ENCODE peak calls at places on chromosomes 12 and 14, in nine cellular contexts. One of them, this sample, is unnamed.
A peak's percentile ranks its signal among the peaks of the same experiment; 100 is the strongest.

GRCh38 chr14:20492486-20492885 is 12.9 kb upstream of the RNASE10 start:
- DNase-seq in tibial nerve: no peak
- DNase-seq in heart right ventricle: no peak
- DNase-seq in BE2C: no peak
- DNase-seq in Panc1: no peak
- DNase-seq in hepatocyte: no peak
- DNase-seq in mucosa of descending colon: no peak
- DNase-seq in thyroid gland: no peak
- DNase-seq in kidney epithelial cell: no peak
- DNase-seq in this sample: no peak

GRCh38 chr14:88168498-88169165 is 154.4 kb downstream of the KCNK10 start:
- DNase-seq in tibial nerve: no peak
- DNase-seq in heart right ventricle: no peak
- DNase-seq in BE2C: peak; percentile 34
- DNase-seq in Panc1: peak; percentile 20
- DNase-seq in hepatocyte: peak; percentile 44
- DNase-seq in mucosa of descending colon: peak; percentile 69
- DNase-seq in thyroid gland: peak; percentile 16
- DNase-seq in kidney epithelial cell: no peak
- DNase-seq in this sample: peak; percentile 61

GRCh38 chr14:31243860-31244259 is 36.3 kb upstream of the HECTD1 start:
- DNase-seq in tibial nerve: no peak
- DNase-seq in heart right ventricle: no peak
- DNase-seq in BE2C: no peak
- DNase-seq in Panc1: no peak
- DNase-seq in hepatocyte: peak; percentile 51
- DNase-seq in mucosa of descending colon: peak; percentile 67
- DNase-seq in thyroid gland: no peak
- DNase-seq in kidney epithelial cell: peak; percentile 47
- DNase-seq in this sample: no peak

GRCh38 chr12:19692091-19692490 is 252.8 kb downstream of the AEBP2 start:
- DNase-seq in tibial nerve: no peak
- DNase-seq in heart right ventricle: no peak
- DNase-seq in BE2C: no peak
- DNase-seq in Panc1: no peak
- DNase-seq in hepatocyte: no peak
- DNase-seq in mucosa of descending colon: no peak
- DNase-seq in thyroid gland: no peak
- DNase-seq in kidney epithelial cell: no peak
- DNase-seq in this sample: peak; percentile 7

GRCh38 chr12:20382117-20382516 is 13.8 kb downstream of the PDE3A start:
- DNase-seq in tibial nerve: no peak
- DNase-seq in heart right ventricle: no peak
- DNase-seq in BE2C: no peak
- DNase-seq in Panc1: no peak
- DNase-seq in hepatocyte: no peak
- DNase-seq in mucosa of descending colon: no peak
- DNase-seq in thyroid gland: no peak
- DNase-seq in kidney epithelial cell: no peak
- DNase-seq in this sample: no peak

GRCh38 chr12:95473440-95473946 is 459 bp upstream of the METAP2 start:
- DNase-seq in tibial nerve: peak; percentile 14
- DNase-seq in heart right ventricle: no peak
- DNase-seq in BE2C: peak; percentile 25
- DNase-seq in Panc1: peak; percentile 18
- DNase-seq in hepatocyte: peak; percentile 50
- DNase-seq in mucosa of descending colon: peak; percentile 68
- DNase-seq in thyroid gland: peak; percentile 70
- DNase-seq in kidney epithelial cell: no peak
- DNase-seq in this sample: peak; percentile 48

GRCh38 chr12:57694459-57695019 is 607 bp downstream of the OS9 start:
- DNase-seq in tibial nerve: no peak
- DNase-seq in heart right ventricle: no peak
- DNase-seq in BE2C: no peak
- DNase-seq in Panc1: no peak
- DNase-seq in hepatocyte: peak; percentile 47
- DNase-seq in mucosa of descending colon: peak; percentile 60
- DNase-seq in thyroid gland: peak; percentile 15
- DNase-seq in kidney epithelial cell: no peak
- DNase-seq in this sample: peak; percentile 4

GRCh38 chr12:50986961-50987737 is 34.8 kb downstream of the HIGD1C start:
- DNase-seq in tibial nerve: no peak
- DNase-seq in heart right ventricle: no peak
- DNase-seq in BE2C: peak; percentile 50
- DNase-seq in Panc1: peak; percentile 48
- DNase-seq in hepatocyte: peak; percentile 83
- DNase-seq in mucosa of descending colon: peak; percentile 85
- DNase-seq in thyroid gland: peak; percentile 48
- DNase-seq in kidney epithelial cell: no peak
- DNase-seq in this sample: peak; percentile 61

GRCh38 chr12:32891956-32892355 is 4.6 kb downstream of the PKP2 start:
- DNase-seq in tibial nerve: no peak
- DNase-seq in heart right ventricle: no peak
- DNase-seq in BE2C: no peak
- DNase-seq in Panc1: no peak
- DNase-seq in hepatocyte: peak; percentile 39
- DNase-seq in mucosa of descending colon: no peak
- DNase-seq in thyroid gland: no peak
- DNase-seq in kidney epithelial cell: no peak
- DNase-seq in this sample: no peak

GRCh38 chr12:75155962-75156361 is 53.7 kb downstream of the KCNC2 start:
- DNase-seq in tibial nerve: no peak
- DNase-seq in heart right ventricle: no peak
- DNase-seq in BE2C: no peak
- DNase-seq in Panc1: no peak
- DNase-seq in hepatocyte: peak; percentile 6
- DNase-seq in mucosa of descending colon: no peak
- DNase-seq in thyroid gland: no peak
- DNase-seq in kidney epithelial cell: no peak
- DNase-seq in this sample: no peak

GRCh38 chr14:71688576-71688975 is 243.7 kb upstream of the RGS6 start:
- DNase-seq in tibial nerve: no peak
- DNase-seq in heart right ventricle: no peak
- DNase-seq in BE2C: no peak
- DNase-seq in Panc1: no peak
- DNase-seq in hepatocyte: peak; percentile 45
- DNase-seq in mucosa of descending colon: no peak
- DNase-seq in thyroid gland: no peak
- DNase-seq in kidney epithelial cell: no peak
- DNase-seq in this sample: peak; percentile 59

GRCh38 chr14:100557658-100558057 is 29.6 kb downstream of the BEGAIN start:
- DNase-seq in tibial nerve: no peak
- DNase-seq in heart right ventricle: no peak
- DNase-seq in BE2C: peak; percentile 73
- DNase-seq in Panc1: no peak
- DNase-seq in hepatocyte: no peak
- DNase-seq in mucosa of descending colon: no peak
- DNase-seq in thyroid gland: no peak
- DNase-seq in kidney epithelial cell: no peak
- DNase-seq in this sample: no peak

GRCh38 chr12:58081488-58081887 is 140.1 kb downstream of the ATP23 start:
- DNase-seq in tibial nerve: no peak
- DNase-seq in heart right ventricle: no peak
- DNase-seq in BE2C: no peak
- DNase-seq in Panc1: no peak
- DNase-seq in hepatocyte: no peak
- DNase-seq in mucosa of descending colon: no peak
- DNase-seq in thyroid gland: no peak
- DNase-seq in kidney epithelial cell: no peak
- DNase-seq in this sample: no peak

GRCh38 chr12:71009414-71010142 is 89.0 kb upstream of the PTPRR start:
- DNase-seq in tibial nerve: no peak
- DNase-seq in heart right ventricle: no peak
- DNase-seq in BE2C: no peak
- DNase-seq in Panc1: no peak
- DNase-seq in hepatocyte: no peak
- DNase-seq in mucosa of descending colon: no peak
- DNase-seq in thyroid gland: no peak
- DNase-seq in kidney epithelial cell: no peak
- DNase-seq in this sample: no peak

GRCh38 chr14:86088156-86088555 is 558.2 kb downstream of the FLRT2 start:
- DNase-seq in tibial nerve: no peak
- DNase-seq in heart right ventricle: no peak
- DNase-seq in BE2C: no peak
- DNase-seq in Panc1: no peak
- DNase-seq in hepatocyte: no peak
- DNase-seq in mucosa of descending colon: no peak
- DNase-seq in thyroid gland: no peak
- DNase-seq in kidney epithelial cell: no peak
- DNase-seq in this sample: no peak

GRCh38 chr12:10288989-10289388 is 18.7 kb upstream of the KLRD1 start:
- DNase-seq in tibial nerve: no peak
- DNase-seq in heart right ventricle: no peak
- DNase-seq in BE2C: no peak
- DNase-seq in Panc1: no peak
- DNase-seq in hepatocyte: no peak
- DNase-seq in mucosa of descending colon: no peak
- DNase-seq in thyroid gland: no peak
- DNase-seq in kidney epithelial cell: no peak
- DNase-seq in this sample: no peak

GRCh38 chr12:96034631-96035282 is 630 bp downstream of the LTA4H start:
- DNase-seq in tibial nerve: no peak
- DNase-seq in heart right ventricle: no peak
- DNase-seq in BE2C: peak; percentile 37
- DNase-seq in Panc1: no peak
- DNase-seq in hepatocyte: peak; percentile 62
- DNase-seq in mucosa of descending colon: peak; percentile 50
- DNase-seq in thyroid gland: peak; percentile 50
- DNase-seq in kidney epithelial cell: no peak
- DNase-seq in this sample: peak; percentile 43

GRCh38 chr12:118650586-118650960 is 274.2 kb downstream of the SUDS3 start:
- DNase-seq in tibial nerve: no peak
- DNase-seq in heart right ventricle: no peak
- DNase-seq in BE2C: no peak
- DNase-seq in Panc1: no peak
- DNase-seq in hepatocyte: no peak
- DNase-seq in mucosa of descending colon: no peak
- DNase-seq in thyroid gland: no peak
- DNase-seq in kidney epithelial cell: no peak
- DNase-seq in this sample: no peak

GRCh38 chr12:93704122-93704521 is 26.9 kb downstream of the CRADD start:
- DNase-seq in tibial nerve: no peak
- DNase-seq in heart right ventricle: no peak
- DNase-seq in BE2C: no peak
- DNase-seq in Panc1: no peak
- DNase-seq in hepatocyte: no peak
- DNase-seq in mucosa of descending colon: no peak
- DNase-seq in thyroid gland: no peak
- DNase-seq in kidney epithelial cell: no peak
- DNase-seq in this sample: no peak

GRCh38 chr12:94718114-94718513 is 67.8 kb upstream of the TMCC3 start:
- DNase-seq in tibial nerve: no peak
- DNase-seq in heart right ventricle: no peak
- DNase-seq in BE2C: no peak
- DNase-seq in Panc1: no peak
- DNase-seq in hepatocyte: no peak
- DNase-seq in mucosa of descending colon: no peak
- DNase-seq in thyroid gland: no peak
- DNase-seq in kidney epithelial cell: no peak
- DNase-seq in this sample: peak; percentile 42

GRCh38 chr12:116266220-116266619 is 11.3 kb downstream of the MED13L start:
- DNase-seq in tibial nerve: no peak
- DNase-seq in heart right ventricle: no peak
- DNase-seq in BE2C: no peak
- DNase-seq in Panc1: no peak
- DNase-seq in hepatocyte: peak; percentile 22
- DNase-seq in mucosa of descending colon: no peak
- DNase-seq in thyroid gland: no peak
- DNase-seq in kidney epithelial cell: no peak
- DNase-seq in this sample: peak; percentile 45
- TF ChIP-seq CTCF in tibial nerve: no peak
- TF ChIP-seq CTCF in heart right ventricle: peak; percentile 26
- TF ChIP-seq CTCF in BE2C: peak; percentile 32
- TF ChIP-seq CTCF in Panc1: peak; percentile 56
- TF ChIP-seq CTCF in hepatocyte: peak; percentile 16
- TF ChIP-seq CTCF in mucosa of descending colon: no peak
- TF ChIP-seq CTCF in thyroid gland: no peak
- TF ChIP-seq CTCF in kidney epithelial cell: peak; percentile 15
- TF ChIP-seq CTCF in this sample: peak; percentile 16

DNA sequence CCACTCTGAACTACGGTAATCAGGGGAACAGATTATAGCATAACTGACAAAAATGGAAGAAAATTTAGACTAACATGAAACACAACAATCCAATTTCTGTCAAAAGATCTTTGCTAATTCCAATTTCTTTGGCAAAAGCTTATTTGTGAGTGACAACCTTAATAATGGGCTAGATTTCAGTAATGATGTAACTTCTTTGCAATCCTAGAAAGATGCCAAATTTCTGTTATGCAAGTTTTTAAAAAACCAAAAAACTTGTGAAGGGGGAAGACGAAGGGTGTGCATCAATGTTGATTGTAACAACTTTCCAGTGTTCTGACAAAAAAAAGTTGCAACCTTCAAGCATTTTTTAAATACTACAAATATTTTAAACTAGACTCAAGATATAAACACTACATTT is 59.9 kb downstream of the DICER1 start:
- DNase-seq in tibial nerve: no peak
- DNase-seq in heart right ventricle: no peak
- DNase-seq in BE2C: no peak
- DNase-seq in Panc1: no peak
- DNase-seq in hepatocyte: no peak
- DNase-seq in mucosa of descending colon: no peak
- DNase-seq in thyroid gland: no peak
- DNase-seq in kidney epithelial cell: no peak
- DNase-seq in this sample: no peak
- H3K36me3 ChIP-seq in tibial nerve: no peaks in the 10 kb centered on the region
- H3K36me3 ChIP-seq in heart right ventricle: no peaks in the 10 kb centered on the region
- H3K36me3 ChIP-seq in BE2C: peaks cover 59% of the 10 kb centered on the region
- H3K36me3 ChIP-seq in Panc1: peaks cover 7% of the 10 kb centered on the region
- H3K36me3 ChIP-seq in hepatocyte: no peaks in the 10 kb centered on the region
- H3K36me3 ChIP-seq in mucosa of descending colon: peaks cover 5% of the 10 kb centered on the region
- H3K36me3 ChIP-seq in thyroid gland: peaks cover 18% of the 10 kb centered on the region
- H3K36me3 ChIP-seq in kidney epithelial cell: no peaks in the 10 kb centered on the region
- H3K36me3 ChIP-seq in this sample: peaks cover 14% of the 10 kb centered on the region

GRCh38 chr14:92633724-92634123 is 114.7 kb downstream of the LGMN start:
- DNase-seq in tibial nerve: no peak
- DNase-seq in heart right ventricle: no peak
- DNase-seq in BE2C: no peak
- DNase-seq in Panc1: no peak
- DNase-seq in hepatocyte: no peak
- DNase-seq in mucosa of descending colon: no peak
- DNase-seq in thyroid gland: no peak
- DNase-seq in kidney epithelial cell: no peak
- DNase-seq in this sample: no peak
- H3K4me3 ChIP-seq in tibial nerve: no peak overlapping the region
- H3K4me3 ChIP-seq in heart right ventricle: no peak overlapping the region
- H3K4me3 ChIP-seq in BE2C: no peak overlapping the region
- H3K4me3 ChIP-seq in Panc1: no peak overlapping the region
- H3K4me3 ChIP-seq in hepatocyte: no peak overlapping the region
- H3K4me3 ChIP-seq in mucosa of descending colon: no peak overlapping the region
- H3K4me3 ChIP-seq in thyroid gland: no peak overlapping the region
- H3K4me3 ChIP-seq in kidney epithelial cell: no peak overlapping the region
- H3K4me3 ChIP-seq in this sample: no peak overlapping the region

DNA sequence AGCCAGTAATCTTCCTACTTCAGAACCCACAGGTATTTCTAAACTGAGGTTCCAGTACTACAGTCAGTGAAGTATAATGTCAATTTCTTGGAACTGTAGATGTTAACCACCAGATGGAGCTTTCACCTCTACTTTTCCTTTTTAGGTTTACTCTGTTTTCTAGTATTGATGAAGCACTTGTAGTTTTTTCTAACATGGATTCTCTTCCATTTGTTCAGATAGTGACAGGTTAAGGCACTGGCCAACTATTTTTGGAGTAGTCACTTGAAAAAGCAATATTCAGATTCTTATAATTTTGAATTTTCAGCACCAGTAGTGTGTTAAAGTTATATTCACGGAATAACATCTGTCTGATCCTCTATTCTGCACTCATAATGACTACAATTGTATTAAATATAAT is 4.6 kb upstream of the SEC23A start:
- DNase-seq in tibial nerve: no peak
- DNase-seq in heart right ventricle: no peak
- DNase-seq in BE2C: no peak
- DNase-seq in Panc1: no peak
- DNase-seq in hepatocyte: peak; percentile 55
- DNase-seq in mucosa of descending colon: no peak
- DNase-seq in thyroid gland: no peak
- DNase-seq in kidney epithelial cell: no peak
- DNase-seq in this sample: peak; percentile 16
- TF ChIP-seq CTCF in tibial nerve: peak; percentile 17
- TF ChIP-seq CTCF in heart right ventricle: peak; percentile 54
- TF ChIP-seq CTCF in BE2C: peak; percentile 58
- TF ChIP-seq CTCF in Panc1: no peak
- TF ChIP-seq CTCF in hepatocyte: peak; percentile 62
- TF ChIP-seq CTCF in mucosa of descending colon: no peak
- TF ChIP-seq CTCF in thyroid gland: peak; percentile 62
- TF ChIP-seq CTCF in kidney epithelial cell: peak; percentile 49
- TF ChIP-seq CTCF in this sample: peak; percentile 55

This sample was measured in cardiac muscle cell.